ENCODE peak calls at places on chromosomes 6 and 20, in seven cellular contexts. O, H, Y, Q, N, T and A are unnamed samples.

GRCh38 chr6:44037847-44038542 is 89.3 kb downstream of the MRPL14 start:
- DNase-seq in O (no peak), H (peak), Y (no peak), Q (no peak), N (peak), T (no peak), A (no peak)

GRCh38 chr6:52360601-52361346 is 1.2 kb upstream of the PAQR8 start:
- DNase-seq in O (no peak), H (no peak), Y (no peak), Q (peak), N (no peak), T (no peak), A (no peak)

GRCh38 chr6:100472674-100473073 is 8.0 kb upstream of the SIM1 start:
- DNase-seq in O (no peak), H (no peak), Y (peak), Q (no peak), N (no peak), T (no peak), A (no peak)

GRCh38 chr20:48626226-48626937 is 201.4 kb downstream of the PREX1 start:
- DNase-seq in O (no peak), H (peak), Y (no peak), Q (peak), N (no peak), T (no peak), A (no peak)

GRCh38 chr6:21871831-21872230 is 278.3 kb downstream of the SOX4 start:
- DNase-seq in O (no peak), H (no peak), Y (no peak), Q (no peak), N (peak), T (no peak), A (no peak)

GRCh38 chr20:58514321-58515239 is 619 bp downstream of the APCDD1L start:
- DNase-seq in O (no peak), H (no peak), Y (no peak), Q (no peak), N (peak), T (no peak), A (no peak)

GRCh38 chr6:13044896-13045295 is 283.4 kb downstream of the TBC1D7 start:
- DNase-seq in O (no peak), H (no peak), Y (no peak), Q (no peak), N (no peak), T (no peak), A (no peak)

GRCh38 chr6:123829302-123829953 is 25.8 kb downstream of the NKAIN2 start:
- DNase-seq in O (no peak), H (no peak), Y (no peak), Q (no peak), N (no peak), T (no peak), A (no peak)

GRCh38 chr6:46042355-46042999 is 26.8 kb upstream of the CLIC5 start:
- DNase-seq in O (peak), H (no peak), Y (peak), Q (peak), N (peak), T (peak), A (no peak)

GRCh38 chr20:61924858-61925554 is 140.7 kb downstream of the TAF4 start:
- DNase-seq in O (no peak), H (no peak), Y (no peak), Q (no peak), N (no peak), T (no peak), A (no peak)

GRCh38 chr20:46741924-46742692 is 32.7 kb downstream of the SLC2A10 start:
- DNase-seq in O (no peak), H (no peak), Y (no peak), Q (no peak), N (peak), T (no peak), A (no peak)